ENCODE peak calls at places on chromosome 3, in nine cellular contexts. U is B cell, S is prostate gland, J is fibroblast of lung, O is right lobe of liver, Z is neural crest cell, G is spleen, A is cardiac fibroblast, Q is IMR-90. E is an unnamed sample.

GRCh38 chr3:123595396-123595795 is 10.5 kb upstream of the HACD2 start:
- DNase-seq in J (no peak), U (no peak), A (no peak), S (no peak), G (no peak), Z (no peak), O (no peak), Q (no peak), E (no peak)

GRCh38 chr3:158911586-158911985 is 109.7 kb downstream of the MFSD1 start:
- DNase-seq in J (no peak), A (no peak), Q (no peak), G (no peak), O (no peak), Z (no peak), U (no peak), S (no peak), E (no peak)

GRCh38 chr3:5231067-5231466 is 43.6 kb downstream of the EDEM1 start:
- DNase-seq in Q (no peak), A (no peak), O (no peak), J (no peak), G (no peak), Z (no peak), S (no peak), U (no peak), E (no peak)

GRCh38 chr3:177135841-177136492 is 61.3 kb downstream of the TBL1XR1 start:
- DNase-seq in O (no peak), S (no peak), U (no peak), Z (no peak), G (no peak), Q (no peak), A (no peak), J (no peak), E (no peak)

GRCh38 chr3:80190051-80190450 is 422.3 kb upstream of the ROBO1 start:
- DNase-seq in A (peak; percentile 79), J (peak; percentile 97), Z (no peak), O (no peak), S (no peak), G (no peak), Q (peak; percentile 30), U (no peak), E (no peak)

GRCh38 chr3:108086653-108087052 is 4.2 kb downstream of the CD47 start:
- DNase-seq in S (no peak), A (no peak), O (no peak), Z (no peak), Q (no peak), U (no peak), G (no peak), J (no peak), E (no peak)

GRCh38 chr3:109643590-109643989 is 306.2 kb upstream of the DPPA4 start:
- DNase-seq in J (peak; percentile 82), Q (peak; percentile 79), Z (no peak), S (no peak), G (no peak), U (no peak), O (no peak), A (peak; percentile 60), E (no peak)

GRCh38 chr3:177452487-177452886 is 255.2 kb upstream of the TBL1XR1 start:
- DNase-seq in O (no peak), Q (peak; percentile 94), J (peak; percentile 96), G (no peak), A (peak; percentile 98), S (no peak), Z (no peak), U (no peak), E (no peak)

GRCh38 chr3:187889601-187890404 is 144.5 kb upstream of the BCL6 start:
- DNase-seq in A (peak; percentile 36), J (no peak), G (no peak), O (peak; percentile 83), S (no peak), Z (no peak), Q (no peak), U (no peak), E (no peak)

GRCh38 chr3:15107075-15107947 is 8.4 kb upstream of the RBSN start:
- DNase-seq in O (peak; percentile 78), G (no peak), J (no peak), U (no peak), A (no peak), Z (no peak), S (no peak), Q (no peak), E (no peak)

GRCh38 chr3:152318512-152318911 is 49.8 kb downstream of the MBNL1 start:
- DNase-seq in Q (no peak), S (no peak), Z (no peak), U (no peak), J (no peak), A (no peak), O (no peak), G (no peak), E (no peak)

GRCh38 chr3:114558271-114558670 is 264.4 kb downstream of the TIGIT start:
- DNase-seq in U (no peak), S (no peak), Q (peak; percentile 46), J (peak; percentile 59), G (no peak), A (peak; percentile 74), Z (no peak), O (no peak), E (no peak)

GRCh38 chr3:162597221-162597620 is 1100.6 kb downstream of the OTOL1 start:
- DNase-seq in O (no peak), S (no peak), G (no peak), Q (no peak), A (no peak), Z (no peak), U (no peak), J (no peak), E (no peak)

GRCh38 chr3:18795078-18795477 is 353.2 kb upstream of the KCNH8 start:
- DNase-seq in Q (no peak), J (no peak), A (no peak), S (no peak), Z (no peak), G (no peak), O (no peak), U (no peak), E (no peak)

GRCh38 chr3:58564456-58565160 is 12.6 kb downstream of the FAM107A start:
- DNase-seq in Z (no peak), Q (peak; percentile 77), J (peak; percentile 94), O (peak; percentile 25), A (peak; percentile 90), U (no peak), S (no peak), G (no peak), E (no peak)

DNA sequence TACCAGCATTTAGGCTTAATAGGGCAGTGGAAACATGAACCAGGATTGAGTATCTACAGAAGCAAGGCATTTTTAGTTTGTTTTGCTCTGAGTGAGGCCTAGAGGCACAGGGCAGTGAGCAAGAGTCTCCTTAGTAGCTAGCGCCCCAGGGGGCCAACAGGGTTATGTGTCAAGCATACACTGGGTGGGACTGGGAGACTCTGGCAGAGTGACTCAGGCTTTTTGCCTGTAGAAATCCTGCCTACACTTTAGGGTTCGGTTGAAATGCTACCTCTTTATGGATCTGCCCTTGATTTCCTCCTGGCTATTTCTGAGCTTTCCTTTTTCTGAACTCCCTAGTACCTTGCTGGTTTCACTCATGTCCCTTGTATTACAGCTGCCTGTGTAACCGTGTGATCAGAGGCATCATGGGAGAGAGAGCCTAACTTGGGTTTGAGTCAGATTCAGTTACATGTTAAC is 72.2 kb downstream of the TOP2B start:
- DNase-seq in Q (peak; percentile 78), Z (no peak), S (no peak), O (no peak), G (no peak), A (peak; percentile 93), J (peak; percentile 82), U (no peak), E (no peak)
- TF ChIP-seq CTCF in Q (peak; percentile 51), Z (no peak), S (no peak), O (peak; percentile 6), G (no peak), A (peak; percentile 50), J (peak; percentile 52), U (no peak), E (no peak)

GRCh38 chr3:197800379-197800778 is 9.3 kb downstream of the LRCH3 start:
- DNase-seq in S (no peak), A (no peak), U (no peak), J (peak; percentile 50), O (no peak), Z (no peak), Q (peak; percentile 80), G (no peak), E (no peak)

GRCh38 chr3:197798863-197799262 is 7.8 kb downstream of the LRCH3 start:
- DNase-seq in Q (no peak), G (no peak), A (no peak), S (no peak), U (no peak), J (no peak), O (no peak), Z (no peak), E (no peak)

GRCh38 chr3:197801801-197802504 is 10.9 kb downstream of the LRCH3 start:
- DNase-seq in J (peak; percentile 54), Z (no peak), O (no peak), G (no peak), Q (peak; percentile 51), S (no peak), U (no peak), A (peak; percentile 57), E (no peak)

GRCh38 chr3:197807969-197808587 is 17.0 kb downstream of the LRCH3 start:
- DNase-seq in Z (no peak), Q (peak; percentile 41), S (no peak), J (peak; percentile 62), O (no peak), A (peak; percentile 34), U (no peak), G (no peak), E (no peak)

GRCh38 chr3:197802505-197803459 is 11.7 kb downstream of the LRCH3 start:
- DNase-seq in G (no peak), J (no peak), A (no peak), S (no peak), Z (no peak), O (no peak), Q (no peak), U (no peak), E (no peak)
- TF ChIP-seq CTCF in G (no peak), J (peak; percentile 3), A (peak; percentile 23), S (no peak), Z (peak; percentile 15), O (peak; percentile 13), Q (peak; percentile 21), U (peak; percentile 63), E (no peak)

GRCh38 chr3:38297947-38298711 is 16.0 kb downstream of the SLC22A14 start:
- DNase-seq in G (no peak), S (no peak), Z (no peak), J (peak; percentile 10), A (peak; percentile 46), Q (peak; percentile 29), U (no peak), O (no peak), E (no peak)
- TF ChIP-seq CTCF in G (no peak), S (no peak), Z (peak; percentile 58), J (peak; percentile 48), A (peak; percentile 46), Q (peak; percentile 41), U (peak; percentile 66), O (peak; percentile 36), E (no peak)

DNA sequence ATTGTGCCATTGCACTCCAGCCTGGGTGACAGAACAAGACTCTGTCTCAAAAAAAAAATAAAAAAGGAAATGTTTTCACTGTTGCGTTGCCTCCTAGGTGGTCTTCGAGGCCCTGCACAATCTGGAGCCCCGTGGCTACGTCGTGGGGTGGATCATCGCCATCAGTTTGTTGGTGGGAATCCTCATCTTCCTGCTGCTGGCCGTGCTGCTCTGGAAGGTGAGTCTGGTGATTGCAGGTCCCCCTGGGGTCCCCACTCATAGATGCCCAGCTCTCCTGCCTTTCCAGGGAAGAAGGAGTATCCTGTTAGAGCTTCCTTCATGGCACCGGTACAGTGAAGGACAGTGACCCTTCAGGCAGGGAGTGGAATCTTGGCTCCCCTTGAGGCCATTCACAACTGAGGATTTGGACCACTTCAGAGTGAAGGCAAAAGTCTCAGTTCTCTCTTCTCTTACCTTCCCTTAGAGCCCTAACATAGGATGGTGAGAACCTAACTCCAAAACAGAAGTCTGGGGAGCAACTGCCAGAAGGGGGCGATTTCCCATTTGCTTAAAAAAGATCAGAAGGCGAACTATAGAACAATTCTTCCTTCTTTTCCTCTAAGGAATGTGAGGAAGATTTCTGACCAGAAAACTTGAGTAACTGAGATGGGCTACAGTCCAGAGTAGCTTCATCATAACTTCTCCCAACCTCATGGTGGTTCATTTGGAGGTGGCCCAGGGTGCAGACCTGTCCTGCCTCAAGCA is 57.8 kb upstream of the CTDSPL start:
- DNase-seq in S (no peak), Q (no peak), Z (no peak), A (no peak), U (no peak), O (no peak), J (no peak), G (no peak), E (no peak)
- TF ChIP-seq CTCF in S (no peak), Q (no peak), Z (no peak), A (no peak), U (no peak), O (no peak), J (no peak), G (no peak), E (no peak)

E was measured in stomach.